ENCODE peak calls at places on chromosomes 11 and 22, in eight cellular contexts. V is neural crest cell, H is astrocyte, B is AG04450, D is brain microvascular endothelial cell, U is HCT116, R is heart right ventricle, Y is glutamatergic neuron. E is an unnamed sample.
A peak's percentile ranks its signal among the peaks of the same experiment; 100 is the strongest.

GRCh38 chr11:112958670-112959069 is 2.5 kb upstream of the NCAM1 start:
- DNase-seq in V (no peak), H (peak; percentile 41), B (no peak), D (no peak), U (no peak), R (no peak), Y (no peak), E (no peak)

GRCh38 chr22:39731481-39731880 is 160.9 kb downstream of the CACNA1I start:
- DNase-seq in V (no peak), H (no peak), B (no peak), D (no peak), U (no peak), R (no peak), Y (no peak), E (no peak)

GRCh38 chr11:72985645-72986044 is 156.5 kb downstream of the FCHSD2 start:
- DNase-seq in V (no peak), H (no peak), B (no peak), D (no peak), U (no peak), R (no peak), Y (no peak), E (no peak)

GRCh38 chr11:123373754-123374621 is 56.1 kb upstream of the GRAMD1B start:
- DNase-seq in V (no peak), H (no peak), B (no peak), D (no peak), U (no peak), R (no peak), Y (no peak), E (no peak)

GRCh38 chr11:21475276-21475675 is 717.6 kb upstream of the ANO5 start:
- DNase-seq in V (no peak), H (no peak), B (no peak), D (no peak), U (no peak), R (no peak), Y (no peak), E (no peak)

GRCh38 chr11:126768702-126769101 is 231.9 kb downstream of the KIRREL3 start:
- DNase-seq in V (no peak), H (no peak), B (no peak), D (no peak), U (no peak), R (no peak), Y (no peak), E (no peak)

GRCh38 chr11:32382339-32383049 is 52.8 kb downstream of the WT1 start:
- DNase-seq in V (no peak), H (peak; percentile 14), B (no peak), D (no peak), U (no peak), R (no peak), Y (no peak), E (no peak)

GRCh38 chr22:36197601-36198146 is 3.9 kb downstream of the APOL4 start:
- DNase-seq in V (peak; percentile 29), H (no peak), B (no peak), D (no peak), U (no peak), R (no peak), Y (peak; percentile 51), E (no peak)

GRCh38 chr11:119928047-119928446 is 199.0 kb upstream of the NECTIN1 start:
- DNase-seq in V (no peak), H (no peak), B (no peak), D (no peak), U (no peak), R (no peak), Y (no peak), E (no peak)

GRCh38 chr11:119691020-119691666 is 37.9 kb downstream of the NECTIN1 start:
- DNase-seq in V (no peak), H (no peak), B (no peak), D (no peak), U (no peak), R (no peak), Y (no peak), E (no peak)

GRCh38 chr11:127471662-127472061 is 471.1 kb upstream of the KIRREL3 start:
- DNase-seq in V (no peak), H (no peak), B (no peak), D (no peak), U (no peak), R (no peak), Y (no peak), E (no peak)

GRCh38 chr22:36761553-36762240 is 14.2 kb downstream of the IFT27 start:
- DNase-seq in V (no peak), H (no peak), B (no peak), D (no peak), U (no peak), R (no peak), Y (no peak), E (no peak)

GRCh38 chr11:117822031-117822521 is 2.5 kb downstream of the FXYD2 start:
- DNase-seq in V (peak; percentile 43), H (no peak), B (no peak), D (no peak), U (no peak), R (peak; percentile 59), Y (peak; percentile 71), E (no peak)

GRCh38 chr11:73249304-73249703 is 22.8 kb upstream of the P2RY6 start:
- DNase-seq in V (no peak), H (peak; percentile 86), B (no peak), D (no peak), U (no peak), R (no peak), Y (no peak), E (no peak)

GRCh38 chr11:10413268-10413667 is 41.8 kb upstream of the AMPD3 start:
- DNase-seq in V (no peak), H (no peak), B (no peak), D (peak; percentile 36), U (peak; percentile 28), R (no peak), Y (no peak), E (peak; percentile 80)
- TF ChIP-seq CTCF in V (no peak), H (no peak), B (no peak), D (peak; percentile 55), U (peak; percentile 75), R (peak; percentile 26), Y (no peak), E (peak; percentile 68)

GRCh38 chr11:47235163-47235562 is 13.5 kb downstream of the ACP2 start:
- DNase-seq in V (no peak), H (no peak), B (no peak), D (no peak), U (no peak), R (no peak), Y (no peak), E (no peak)

GRCh38 chr11:47233051-47233450 is 15.6 kb downstream of the ACP2 start:
- DNase-seq in V (no peak), H (no peak), B (no peak), D (no peak), U (no peak), R (no peak), Y (no peak), E (no peak)

GRCh38 chr11:47236482-47236881 is 12.1 kb downstream of the ACP2 start:
- DNase-seq in V (no peak), H (peak; percentile 34), B (no peak), D (no peak), U (no peak), R (no peak), Y (no peak), E (no peak)

GRCh38 chr11:47234669-47235075 is 13.9 kb downstream of the ACP2 start:
- DNase-seq in V (no peak), H (peak; percentile 24), B (no peak), D (peak; percentile 67), U (no peak), R (no peak), Y (no peak), E (no peak)

GRCh38 chr11:47233989-47234668 is 14.5 kb downstream of the ACP2 start:
- DNase-seq in V (no peak), H (peak; percentile 54), B (no peak), D (peak; percentile 81), U (no peak), R (peak; percentile 25), Y (no peak), E (no peak)
- TF ChIP-seq CTCF in V (no peak), H (no peak), B (peak; percentile 48), D (peak; percentile 68), U (peak; percentile 36), R (peak; percentile 46), Y (no peak), E (peak; percentile 40)

GRCh38 chr11:944711-945470 is 19.2 kb downstream of the AP2A2 start:
- DNase-seq in V (no peak), H (peak; percentile 54), B (no peak), D (no peak), U (no peak), R (no peak), Y (no peak), E (no peak)
- TF ChIP-seq CTCF in V (peak; percentile 32), H (no peak), B (no peak), D (peak; percentile 56), U (no peak), R (no peak), Y (no peak), E (no peak)

DNA sequence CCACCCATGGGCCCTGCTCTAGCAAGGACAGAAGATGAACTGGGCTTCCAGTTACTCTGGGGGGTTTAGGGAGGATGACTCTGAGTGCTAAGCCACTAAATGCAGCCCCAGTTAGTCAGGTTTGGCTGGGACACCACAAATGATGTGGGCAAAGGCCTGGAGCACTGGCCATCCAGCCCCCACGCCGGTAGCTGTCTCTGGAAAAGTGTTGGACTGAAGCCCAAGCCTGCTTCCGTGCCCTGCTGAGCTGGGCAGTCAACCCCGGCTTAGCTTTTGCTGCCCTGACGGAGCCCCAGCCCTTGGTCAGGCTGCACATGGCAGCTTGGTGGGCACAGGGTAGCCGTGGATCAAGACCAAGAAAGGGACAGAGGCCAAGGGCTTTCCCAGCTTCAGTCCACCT is 5.7 kb upstream of the GSTP1 start:
- DNase-seq in V (no peak), H (no peak), B (no peak), D (no peak), U (no peak), R (no peak), Y (no peak), E (no peak)
- TF ChIP-seq CTCF in V (no peak), H (no peak), B (no peak), D (no peak), U (no peak), R (no peak), Y (no peak), E (no peak)

GRCh38 chr22:50640857-50641647 is 13.1 kb upstream of the ARSA start:
- DNase-seq in V (no peak), H (no peak), B (no peak), D (no peak), U (no peak), R (no peak), Y (no peak), E (no peak)

GRCh38 chr22:50641696-50642607 is 14.0 kb upstream of the ARSA start:
- DNase-seq in V (peak; percentile 65), H (no peak), B (no peak), D (peak; percentile 16), U (no peak), R (peak; percentile 41), Y (no peak), E (no peak)
- TF ChIP-seq CTCF in V (no peak), H (peak; percentile 24), B (peak; percentile 54), D (peak; percentile 64), U (no peak), R (peak; percentile 41), Y (no peak), E (no peak)

E was measured in Peyer's patch.